ENCODE peak calls at places on chromosomes 5 and 9, in six cellular contexts. F is stomach, C is sigmoid colon, T is cardiac muscle cell, Z is cardiac fibroblast, U is thoracic aorta. S is an unnamed sample.
A peak's percentile ranks its signal among the peaks of the same experiment; 100 is the strongest.

GRCh38 chr9:76873056-76873792 is 32.7 kb downstream of the PRUNE2 start:
- DNase-seq in C (peak; percentile 70), U (no peak), F (no peak), Z (peak; percentile 35), T (peak; percentile 49), S (no peak)

GRCh38 chr5:132498686-132499271 is 8.2 kb upstream of the IRF1 start:
- DNase-seq in F (peak; percentile 22), T (no peak), C (no peak), U (no peak), Z (no peak), S (no peak)

GRCh38 chr5:88824892-88825781 is 57.8 kb downstream of the MEF2C start:
- DNase-seq in F (no peak), Z (peak; percentile 80), U (no peak), C (no peak), T (peak; percentile 82), S (peak; percentile 32)

GRCh38 chr9:29211681-29212589 is 1638.7 kb upstream of the C9orf72 start:
- DNase-seq in F (peak; percentile 67), T (peak; percentile 35), C (peak; percentile 59), Z (peak; percentile 29), U (no peak), S (no peak)

GRCh38 chr5:123452401-123452800 is 29.2 kb upstream of the CEP120 start:
- DNase-seq in C (no peak), F (no peak), U (no peak), Z (no peak), T (no peak), S (no peak)

GRCh38 chr9:112047538-112048066 is 127.5 kb downstream of the SUSD1 start:
- DNase-seq in F (no peak), C (no peak), T (no peak), Z (no peak), U (no peak), S (no peak)

GRCh38 chr5:93805616-93806393 is 64.4 kb upstream of the POU5F2 start:
- DNase-seq in U (no peak), F (no peak), Z (no peak), T (no peak), C (no peak), S (no peak)

GRCh38 chr5:73967347-73967746 is 341.4 kb downstream of the ARHGEF28 start:
- DNase-seq in C (no peak), F (no peak), U (no peak), Z (no peak), T (no peak), S (no peak)

GRCh38 chr5:40360685-40361084 is 319.0 kb upstream of the PTGER4 start:
- DNase-seq in T (no peak), C (no peak), U (no peak), F (no peak), Z (no peak), S (no peak)

GRCh38 chr5:163408311-163408923 is 29.0 kb upstream of the CCNG1 start:
- DNase-seq in F (peak; percentile 52), Z (peak; percentile 88), C (peak; percentile 63), U (no peak), T (peak; percentile 90), S (no peak)

GRCh38 chr9:35814106-35814840 is 569 bp downstream of the HINT2 start:
- DNase-seq in U (no peak), T (peak; percentile 66), Z (peak; percentile 75), F (peak; percentile 74), C (peak; percentile 86), S (no peak)

GRCh38 chr9:34047864-34048729 is 590 bp downstream of the UBAP2 start:
- DNase-seq in U (no peak), F (peak; percentile 37), C (peak; percentile 77), T (no peak), Z (peak; percentile 14), S (no peak)

GRCh38 chr9:13707635-13708410 is 428.3 kb upstream of the MPDZ start:
- DNase-seq in C (no peak), F (no peak), U (no peak), T (peak; percentile 92), Z (peak; percentile 96), S (no peak)

GRCh38 chr9:108812388-108812787 is 43.4 kb downstream of the ACTL7B start:
- DNase-seq in T (no peak), Z (no peak), U (no peak), F (no peak), C (no peak), S (no peak)

GRCh38 chr9:115850548-115851304 is 302.9 kb upstream of the PAPPA start:
- DNase-seq in U (no peak), Z (peak; percentile 34), T (peak; percentile 40), C (no peak), F (no peak), S (no peak)

GRCh38 chr5:146342882-146343865 is 4.5 kb downstream of the POU4F3 start:
- DNase-seq in C (no peak), F (no peak), T (no peak), Z (no peak), U (no peak), S (no peak)

GRCh38 chr5:3597727-3598082 is 2.1 kb downstream of the IRX1 start:
- DNase-seq in T (no peak), C (no peak), Z (no peak), F (no peak), U (no peak), S (no peak)

GRCh38 chr5:10563132-10563939 is 534 bp upstream of the ANKRD33B start:
- DNase-seq in C (peak; percentile 82), F (no peak), Z (peak; percentile 38), T (peak; percentile 46), U (no peak), S (no peak)

GRCh38 chr5:151602806-151603205 is 11.7 kb upstream of the FAT2 start:
- DNase-seq in U (no peak), C (no peak), T (peak; percentile 54), Z (peak; percentile 40), F (no peak), S (no peak)

GRCh38 chr5:78518365-78519197 is 130.0 kb downstream of the LHFPL2 start:
- DNase-seq in Z (peak; percentile 85), F (peak; percentile 46), T (peak; percentile 78), C (peak; percentile 86), U (peak; percentile 69), S (peak; percentile 42)

GRCh38 chr5:157858527-157859226 is at the start of gene CLINT1:
- DNase-seq in Z (peak; percentile 86), F (peak; percentile 93), C (peak; percentile 95), T (peak; percentile 89), U (peak; percentile 68), S (peak; percentile 29)

GRCh38 chr5:82023530-82024095 is 51.8 kb downstream of the ATG10 start:
- DNase-seq in C (no peak), U (no peak), Z (no peak), F (no peak), T (no peak), S (peak; percentile 36)

GRCh38 chr5:82352146-82352791 is 74.1 kb upstream of the RPS23 start:
- DNase-seq in U (no peak), C (no peak), Z (peak; percentile 33), F (no peak), T (no peak), S (no peak)

GRCh38 chr5:80399553-80400239 is 8.2 kb upstream of the ZFYVE16 start:
- DNase-seq in U (no peak), Z (peak; percentile 57), C (no peak), T (peak; percentile 78), F (no peak), S (no peak)

GRCh38 chr5:179623906-179624741 is 653 bp upstream of the HNRNPH1 start:
- DNase-seq in F (no peak), T (peak; percentile 79), C (peak; percentile 77), U (no peak), Z (peak; percentile 71), S (peak; percentile 72)

GRCh38 chr5:120366047-120366446 is 98.1 kb upstream of the PRR16 start:
- DNase-seq in T (peak; percentile 36), C (no peak), F (no peak), Z (peak; percentile 27), U (no peak), S (no peak)

GRCh38 chr5:122470365-122470764 is 158.3 kb downstream of the SNCAIP start:
- DNase-seq in U (no peak), T (no peak), F (no peak), Z (no peak), C (no peak), S (no peak)

GRCh38 chr5:59136575-59136974 is 553.7 kb downstream of the RAB3C start:
- DNase-seq in F (no peak), C (no peak), Z (no peak), T (no peak), U (no peak), S (no peak)
- TF ChIP-seq CTCF in F (no peak), C (no peak), Z (no peak), T (no peak), U (no peak), S (no peak)

GRCh38 chr9:131666779-131667178 is 73.1 kb downstream of the RAPGEF1 start:
- DNase-seq in F (no peak), Z (no peak), C (no peak), T (no peak), U (no peak), S (no peak)
- H3K4me3 ChIP-seq in F (no peak overlapping the region), Z (no peak overlapping the region), C (no peak overlapping the region), T (no peak overlapping the region), U (no peak overlapping the region), S (no peak overlapping the region)

DNA sequence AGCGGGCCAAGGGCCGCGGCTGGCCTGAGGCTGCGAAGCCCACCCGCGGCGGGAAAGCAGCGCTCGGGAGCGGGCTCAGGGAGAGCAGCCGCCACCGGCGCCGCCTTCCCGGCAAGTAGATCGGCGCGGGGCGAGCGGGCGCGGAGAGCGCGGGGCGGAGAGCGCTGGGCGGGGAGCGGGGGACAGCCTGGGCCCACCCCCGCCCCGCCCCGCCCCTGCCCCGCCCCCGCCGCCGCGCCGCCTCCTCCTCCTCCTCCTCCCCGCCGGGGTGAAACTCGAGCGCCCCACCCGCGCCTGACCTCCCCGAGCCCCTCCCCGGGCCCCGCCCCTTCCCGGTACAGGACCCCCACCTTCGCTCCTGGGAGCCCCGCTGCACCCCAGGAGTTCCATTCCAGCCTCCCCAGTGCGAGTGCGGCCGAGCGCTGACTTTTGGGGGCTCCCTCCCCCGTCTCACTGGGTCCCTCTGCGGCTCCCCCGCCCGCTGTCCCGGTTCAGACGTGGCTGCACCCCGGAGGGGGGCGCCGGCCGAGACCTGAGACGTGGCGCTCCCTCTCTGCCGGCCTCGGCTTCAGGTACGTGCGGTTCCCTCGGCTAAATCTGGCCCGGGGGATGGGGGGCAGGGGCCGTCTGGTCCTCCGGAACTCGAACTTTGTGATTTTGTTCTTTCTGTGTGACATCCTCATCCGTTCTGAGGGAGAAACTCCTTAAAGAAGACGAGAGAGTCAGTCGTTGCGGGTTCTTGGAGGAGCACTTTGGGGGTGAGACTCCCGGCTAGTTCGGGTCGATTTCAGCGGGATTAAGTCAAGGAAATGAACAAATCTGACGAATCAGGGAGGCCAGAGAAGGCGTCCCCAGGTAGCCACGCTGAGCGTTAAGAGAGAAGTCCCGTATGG is at the start of gene SEMA5A:
- DNase-seq in C (peak; percentile 87), U (no peak), T (peak; percentile 78), F (peak; percentile 72), Z (peak; percentile 83), S (no peak)
- TF ChIP-seq CTCF in C (no peak), U (no peak), T (no peak), F (no peak), Z (peak; percentile 10), S (no peak)

GRCh38 chr5:1882337-1883119 is at the start of gene IRX4:
- DNase-seq in T (peak; percentile 21), C (no peak), Z (peak; percentile 19), U (no peak), F (no peak), S (no peak)
- H3K4me3 ChIP-seq in T (peak within 1 kb of the TSS; percentile 92), C (peak within 1 kb of the TSS; percentile 14), Z (peak within 1 kb of the TSS; percentile 14), U (peak within 1 kb of the TSS; percentile 56), F (peak within 1 kb of the TSS; percentile 33), S (no peak within 1 kb of the TSS)